ENCODE peak calls at places on chromosome 4, in ten cellular contexts. D, C, R, M, K, Z, P, T, O and A are unnamed samples.

GRCh38 chr4:169383724-169384123 is 113.0 kb upstream of the SH3RF1 start:
- DNase-seq in D (peak; percentile 10), C (no peak), R (no peak), M (no peak), K (no peak), Z (no peak), P (no peak), T (no peak), O (no peak), A (no peak)

GRCh38 chr4:126851391-126851790 is 781.4 kb upstream of the INTU start:
- DNase-seq in D (no peak), C (no peak), R (no peak), M (no peak), K (no peak), Z (no peak), P (no peak), T (no peak), O (no peak), A (no peak)

GRCh38 chr4:16337936-16338335 is 111.7 kb upstream of the TAPT1 start:
- DNase-seq in D (no peak), C (no peak), R (no peak), M (no peak), K (no peak), Z (no peak), P (no peak), T (no peak), O (no peak), A (no peak)

GRCh38 chr4:105550641-105551040 is 1.8 kb upstream of the ARHGEF38 start:
- DNase-seq in D (peak; percentile 17), C (no peak), R (no peak), M (peak; percentile 11), K (no peak), Z (no peak), P (no peak), T (no peak), O (no peak), A (no peak)

GRCh38 chr4:110197421-110198398 is 705 bp downstream of the ELOVL6 start:
- DNase-seq in D (peak; percentile 22), C (no peak), R (no peak), M (peak; percentile 56), K (peak; percentile 21), Z (peak; percentile 58), P (no peak), T (no peak), O (peak; percentile 68), A (peak; percentile 71)

GRCh38 chr4:142883433-142883832 is 37.3 kb upstream of the INPP4B start:
- DNase-seq in D (peak; percentile 5), C (no peak), R (no peak), M (no peak), K (no peak), Z (no peak), P (no peak), T (peak; percentile 12), O (peak; percentile 20), A (peak; percentile 5)

GRCh38 chr4:20337261-20337664 is 85.6 kb downstream of the SLIT2 start:
- DNase-seq in D (no peak), C (no peak), R (no peak), M (no peak), K (no peak), Z (no peak), P (no peak), T (no peak), O (peak; percentile 6), A (no peak)

GRCh38 chr4:30996841-30997240 is 276.7 kb downstream of the PCDH7 start:
- DNase-seq in D (no peak), C (no peak), R (no peak), M (no peak), K (no peak), Z (no peak), P (no peak), T (no peak), O (no peak), A (no peak)

GRCh38 chr4:7541414-7541810 is 106.7 kb upstream of the PSAPL1 start:
- DNase-seq in D (no peak), C (no peak), R (no peak), M (no peak), K (no peak), Z (no peak), P (no peak), T (no peak), O (no peak), A (no peak)
- TF ChIP-seq POLR2A in D (no peak), C (no peak), R (no peak), M (no peak), K (no peak), Z (no peak), P (no peak), T (no peak), O (no peak), A (no peak)

DNA sequence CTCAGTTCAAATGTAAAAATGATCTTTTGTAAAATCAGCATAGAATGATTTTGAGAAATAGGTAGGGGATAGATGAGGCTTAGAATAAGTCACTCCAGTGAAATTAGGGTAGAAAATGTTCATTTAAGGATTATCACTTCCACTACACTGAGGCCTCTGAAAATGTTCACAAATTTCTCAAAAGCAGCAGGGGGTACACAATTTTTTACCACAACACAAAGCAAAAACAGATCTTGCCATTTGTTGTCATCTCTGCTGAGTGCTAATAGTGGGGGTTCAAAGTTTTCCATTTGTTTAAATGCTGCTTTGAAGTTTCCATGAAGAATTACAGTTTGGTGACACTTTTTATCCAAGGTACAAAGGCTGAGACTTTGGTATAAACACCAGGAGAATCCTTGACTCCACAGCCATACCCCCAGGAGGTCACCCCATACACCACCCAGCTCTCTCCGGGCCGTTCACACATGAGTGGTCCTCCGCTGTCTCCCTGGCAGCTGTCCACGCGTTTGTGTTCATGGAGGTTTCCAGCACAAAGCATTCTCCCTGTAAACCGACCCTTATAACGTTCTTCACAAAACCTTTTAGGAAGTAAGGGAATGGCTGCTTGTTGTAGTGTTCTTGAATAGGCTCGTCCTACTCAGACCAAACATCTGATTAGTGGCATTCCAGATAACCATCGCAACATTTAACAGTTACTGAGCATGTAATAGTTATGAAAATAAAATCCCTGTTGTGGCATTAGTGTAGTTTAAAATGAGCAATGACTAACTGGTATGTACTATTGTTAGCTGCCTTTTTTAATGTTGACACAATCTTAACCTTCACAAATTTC is 71.0 kb downstream of the PRSS12 start:
- DNase-seq in D (no peak), C (no peak), R (no peak), M (no peak), K (no peak), Z (peak; percentile 44), P (peak; percentile 18), T (no peak), O (peak; percentile 58), A (peak; percentile 7)
- TF ChIP-seq POLR2A in D (no peak), C (no peak), R (no peak), M (no peak), K (no peak), Z (no peak), P (peak; percentile 61), T (peak; percentile 8), O (no peak), A (peak; percentile 58)

DNA sequence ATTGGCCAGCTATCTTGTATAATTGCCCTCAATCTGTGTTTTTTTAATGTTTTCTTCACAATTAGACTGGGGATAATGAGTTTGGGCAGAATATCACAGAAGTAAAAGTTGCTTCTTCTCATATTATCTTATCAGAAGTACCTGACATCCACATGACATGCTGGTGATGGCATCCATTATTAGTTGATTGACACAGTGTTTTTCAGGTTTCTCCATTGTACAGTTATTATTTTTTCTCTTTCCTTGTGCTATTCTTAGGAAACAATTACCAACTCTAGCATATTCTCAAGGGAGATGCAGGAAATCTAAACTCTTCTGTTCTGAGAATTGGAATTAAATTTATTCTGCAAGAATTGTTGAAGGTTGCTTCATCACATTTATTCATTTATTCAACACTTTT is 1000.1 kb upstream of the LCORL start:
- DNase-seq in D (no peak), C (no peak), R (no peak), M (no peak), K (no peak), Z (no peak), P (no peak), T (no peak), O (no peak), A (no peak)
- TF ChIP-seq POLR2A in D (no peak), C (no peak), R (no peak), M (no peak), K (no peak), Z (no peak), P (no peak), T (no peak), O (no peak), A (no peak)

GRCh38 chr4:139171878-139172691 is 4.9 kb downstream of the ELF2 start:
- DNase-seq in D (peak; percentile 35), C (no peak), R (no peak), M (no peak), K (no peak), Z (no peak), P (peak; percentile 21), T (no peak), O (peak; percentile 55), A (peak; percentile 69)

GRCh38 chr4:139176299-139177048 is 544 bp downstream of the ELF2 start:
- DNase-seq in D (peak; percentile 70), C (peak; percentile 92), R (peak; percentile 95), M (peak; percentile 84), K (peak; percentile 80), Z (peak; percentile 84), P (peak; percentile 83), T (peak; percentile 43), O (peak; percentile 91), A (peak; percentile 91)

GRCh38 chr4:139175647-139176298 is 1.2 kb downstream of the ELF2 start:
- DNase-seq in D (no peak), C (no peak), R (no peak), M (no peak), K (no peak), Z (no peak), P (no peak), T (peak; percentile 22), O (no peak), A (no peak)

GRCh38 chr4:139177049-139177887 is at the start of gene ELF2:
- DNase-seq in D (peak; percentile 87), C (peak; percentile 96), R (peak; percentile 97), M (peak; percentile 95), K (peak; percentile 91), Z (peak; percentile 92), P (peak; percentile 68), T (peak; percentile 73), O (peak; percentile 96), A (peak; percentile 97)

GRCh38 chr4:139177888-139178609 is 1.0 kb upstream of the ELF2 start:
- DNase-seq in D (peak; percentile 90), C (peak; percentile 96), R (peak; percentile 98), M (peak; percentile 96), K (peak; percentile 92), Z (peak; percentile 94), P (peak; percentile 86), T (peak; percentile 85), O (peak; percentile 97), A (peak; percentile 95)
- TF ChIP-seq POLR2A in D (peak; percentile 92), C (peak; percentile 73), R (peak; percentile 86), M (peak; percentile 91), K (no peak), Z (peak; percentile 75), P (peak; percentile 80), T (peak; percentile 84), O (peak; percentile 95), A (peak; percentile 99)

GRCh38 chr4:75935628-75936027 is 5.2 kb downstream of the NAAA start:
- DNase-seq in D (no peak), C (no peak), R (no peak), M (no peak), K (no peak), Z (no peak), P (no peak), T (no peak), O (no peak), A (no peak)

GRCh38 chr4:75939890-75940691 is 722 bp downstream of the NAAA start:
- DNase-seq in D (peak; percentile 63), C (peak; percentile 88), R (peak; percentile 95), M (peak; percentile 85), K (peak; percentile 65), Z (peak; percentile 46), P (peak; percentile 55), T (peak; percentile 36), O (peak; percentile 86), A (peak; percentile 68)

GRCh38 chr4:75940692-75941253 is at the start of gene NAAA:
- DNase-seq in D (peak; percentile 83), C (peak; percentile 92), R (no peak), M (peak; percentile 93), K (peak; percentile 41), Z (peak; percentile 40), P (peak; percentile 62), T (peak; percentile 51), O (peak; percentile 82), A (peak; percentile 83)
- TF ChIP-seq POLR2A in D (peak; percentile 55), C (no peak), R (no peak), M (peak; percentile 58), K (no peak), Z (no peak), P (peak; percentile 72), T (no peak), O (no peak), A (no peak)